ENCODE peak calls at places on chromosomes 3 and 15, in four cellular contexts. One of them, this sample, is unnamed.
A peak's percentile ranks its signal among the peaks of the same experiment; 100 is the strongest.

GRCh38 chr15:44811347-44811746 is 75.0 kb downstream of the TRIM69 start:
- DNase-seq in AG08395: no peak
- DNase-seq in HCEC 1CT: no peak
- DNase-seq in astrocyte: no peak
- DNase-seq in this sample: no peak

GRCh38 chr3:33826688-33827087 is 28.3 kb downstream of the PDCD6IP start:
- DNase-seq in AG08395: peak; percentile 10
- DNase-seq in astrocyte: peak; percentile 58
- DNase-seq in HCEC 1CT: peak; percentile 69
- DNase-seq in this sample: no peak

GRCh38 chr15:98592136-98592535 is 56.2 kb upstream of the IGF1R start:
- DNase-seq in astrocyte: no peak
- DNase-seq in AG08395: no peak
- DNase-seq in HCEC 1CT: no peak
- DNase-seq in this sample: no peak

GRCh38 chr3:32817561-32818430 is at the start of gene TRIM71:
- DNase-seq in astrocyte: no peak
- DNase-seq in HCEC 1CT: no peak
- DNase-seq in AG08395: no peak
- DNase-seq in this sample: no peak

GRCh38 chr15:89750560-89751542 is at the start of gene MESP1:
- DNase-seq in astrocyte: peak; percentile 67
- DNase-seq in AG08395: peak; percentile 96
- DNase-seq in HCEC 1CT: peak; percentile 92
- DNase-seq in this sample: peak; percentile 81

GRCh38 chr15:80059786-80060489 is 462 bp downstream of the ZFAND6 start:
- DNase-seq in AG08395: peak; percentile 58
- DNase-seq in astrocyte: peak; percentile 8
- DNase-seq in HCEC 1CT: peak; percentile 23
- DNase-seq in this sample: peak; percentile 69

GRCh38 chr3:135034881-135035440 is 239.9 kb downstream of the EPHB1 start:
- DNase-seq in AG08395: peak; percentile 52
- DNase-seq in HCEC 1CT: no peak
- DNase-seq in astrocyte: no peak
- DNase-seq in this sample: no peak

GRCh38 chr3:177491301-177492031 is 294.2 kb upstream of the TBL1XR1 start:
- DNase-seq in AG08395: peak; percentile 53
- DNase-seq in HCEC 1CT: no peak
- DNase-seq in astrocyte: no peak
- DNase-seq in this sample: no peak

GRCh38 chr3:43190682-43191081 is 84.8 kb upstream of the POMGNT2 start:
- DNase-seq in AG08395: peak; percentile 41
- DNase-seq in HCEC 1CT: peak; percentile 91
- DNase-seq in astrocyte: peak; percentile 35
- DNase-seq in this sample: no peak

GRCh38 chr3:17025594-17026139 is 140.9 kb downstream of the PLCL2 start:
- DNase-seq in HCEC 1CT: no peak
- DNase-seq in AG08395: no peak
- DNase-seq in astrocyte: no peak
- DNase-seq in this sample: no peak

GRCh38 chr3:48863122-48863521 is 15.4 kb upstream of the PRKAR2A start:
- DNase-seq in HCEC 1CT: no peak
- DNase-seq in AG08395: no peak
- DNase-seq in astrocyte: no peak
- DNase-seq in this sample: no peak

GRCh38 chr3:52245322-52246263 is at the start of gene PPM1M:
- DNase-seq in astrocyte: no peak
- DNase-seq in HCEC 1CT: peak; percentile 26
- DNase-seq in AG08395: peak; percentile 65
- DNase-seq in this sample: peak; percentile 83

GRCh38 chr15:49815937-49816336 is 195.1 kb downstream of the DTWD1 start:
- DNase-seq in HCEC 1CT: peak; percentile 73
- DNase-seq in astrocyte: peak; percentile 97
- DNase-seq in AG08395: peak; percentile 90
- DNase-seq in this sample: no peak

This sample was measured in CD4-positive, CD25-positive, alpha-beta regulatory T cell.